ENCODE peak calls at places on chromosome 15, in nine cellular contexts. L is activated gamma-delta T cell; H is AG08396; I is A549; O is Kasumi-1; K is ecto neural progenitor cell; Z is effector memory CD8-positive, alpha-beta T cell; N is IMR-90; W is memory B cell. X is an unnamed sample.

GRCh38 chr15:26082833-26083174 is 219.7 kb upstream of the ATP10A start:
- DNase-seq in L (no peak), H (no peak), I (no peak), O (peak; percentile 12), K (no peak), Z (no peak), N (no peak), W (no peak), X (peak; percentile 33)

GRCh38 chr15:100780208-100780800 is 99.3 kb upstream of the ALDH1A3 start:
- DNase-seq in L (no peak), H (no peak), I (no peak), O (no peak), K (no peak), Z (no peak), N (no peak), W (no peak), X (no peak)

GRCh38 chr15:80844011-80844732 is 65.0 kb downstream of the CEMIP start:
- DNase-seq in L (no peak), H (peak; percentile 78), I (no peak), O (no peak), K (no peak), Z (no peak), N (peak; percentile 64), W (no peak), X (no peak)

GRCh38 chr15:39270976-39271375 is 309.9 kb upstream of the THBS1 start:
- DNase-seq in L (no peak), H (peak; percentile 63), I (peak; percentile 45), O (no peak), K (no peak), Z (no peak), N (peak; percentile 98), W (no peak), X (no peak)

GRCh38 chr15:99120050-99120777 is 15.3 kb downstream of the SYNM start:
- DNase-seq in L (no peak), H (no peak), I (no peak), O (no peak), K (no peak), Z (no peak), N (no peak), W (no peak), X (no peak)

GRCh38 chr15:29457729-29458128 is 188.1 kb upstream of the NSMCE3 start:
- DNase-seq in L (no peak), H (no peak), I (no peak), O (no peak), K (no peak), Z (no peak), N (no peak), W (no peak), X (no peak)

GRCh38 chr15:92161039-92161670 is 232.5 kb upstream of the ST8SIA2 start:
- DNase-seq in L (no peak), H (no peak), I (no peak), O (peak; percentile 62), K (no peak), Z (no peak), N (no peak), W (peak; percentile 4), X (no peak)

GRCh38 chr15:79090487-79091203 is at the start of gene RASGRF1:
- DNase-seq in L (no peak), H (no peak), I (peak; percentile 42), O (no peak), K (no peak), Z (no peak), N (no peak), W (no peak), X (peak; percentile 21)

GRCh38 chr15:90851114-90851513 is 17.3 kb upstream of the FURIN start:
- DNase-seq in L (no peak), H (no peak), I (no peak), O (no peak), K (no peak), Z (peak; percentile 57), N (peak; percentile 48), W (no peak), X (no peak)

GRCh38 chr15:69526086-69526485 is 73.5 kb downstream of the RPLP1 start:
- DNase-seq in L (no peak), H (no peak), I (no peak), O (no peak), K (no peak), Z (no peak), N (peak; percentile 21), W (no peak), X (no peak)

GRCh38 chr15:51089699-51090098 is 5.0 kb downstream of the TNFAIP8L3 start:
- DNase-seq in L (no peak), H (peak; percentile 31), I (peak; percentile 27), O (no peak), K (no peak), Z (no peak), N (peak; percentile 22), W (no peak), X (no peak)

GRCh38 chr15:72838311-72838731 is 54.8 kb upstream of the ADPGK start:
- DNase-seq in L (no peak), H (no peak), I (no peak), O (no peak), K (no peak), Z (no peak), N (peak; percentile 6), W (no peak), X (no peak)

GRCh38 chr15:82014989-82015388 is 30.8 kb downstream of the MEX3B start:
- DNase-seq in L (no peak), H (no peak), I (peak; percentile 22), O (no peak), K (no peak), Z (no peak), N (peak; percentile 4), W (no peak), X (no peak)

GRCh38 chr15:78237146-78237545 is 2.8 kb upstream of the ACSBG1 start:
- DNase-seq in L (no peak), H (no peak), I (no peak), O (no peak), K (no peak), Z (no peak), N (no peak), W (no peak), X (no peak)

GRCh38 chr15:81223346-81223971 is 26.8 kb downstream of the IL16 start:
- DNase-seq in L (no peak), H (no peak), I (no peak), O (no peak), K (no peak), Z (no peak), N (no peak), W (no peak), X (no peak)